ENCODE peak calls at places on chromosomes 2 and 18, in seven cellular contexts. N is IMR-90, E is PC-9, S is DND-41, C is keratinocyte, O is MM.1S, V is HCT116. X is an unnamed sample.

GRCh38 chr2:108630567-108631405 is 88.5 kb upstream of the RANBP2 start:
- DNase-seq in N (peak; percentile 51), E (no peak), S (no peak), C (no peak), O (no peak), V (no peak), X (no peak)

GRCh38 chr2:133490412-133490958 is 77.8 kb downstream of the NCKAP5 start:
- DNase-seq in N (no peak), E (no peak), S (no peak), C (no peak), O (no peak), V (no peak), X (no peak)

GRCh38 chr2:236768393-236769140 is 198.9 kb downstream of the ACKR3 start:
- DNase-seq in N (peak; percentile 14), E (no peak), S (no peak), C (no peak), O (no peak), V (no peak), X (no peak)

GRCh38 chr18:21291106-21291505 is 49.1 kb downstream of the GREB1L start:
- DNase-seq in N (no peak), E (no peak), S (no peak), C (no peak), O (no peak), V (no peak), X (no peak)

GRCh38 chr2:232525796-232526195 is at the start of gene CHRND:
- DNase-seq in N (no peak), E (no peak), S (no peak), C (no peak), O (no peak), V (no peak), X (no peak)

GRCh38 chr18:59228361-59228760 is 8.4 kb downstream of the GRP start:
- DNase-seq in N (no peak), E (no peak), S (no peak), C (no peak), O (no peak), V (no peak), X (no peak)

GRCh38 chr18:41809652-41810051 is 145.4 kb upstream of the PIK3C3 start:
- DNase-seq in N (no peak), E (peak; percentile 37), S (no peak), C (no peak), O (no peak), V (no peak), X (no peak)

GRCh38 chr2:65256088-65256487 is 28.5 kb downstream of the ACTR2 start:
- DNase-seq in N (no peak), E (no peak), S (no peak), C (no peak), O (no peak), V (no peak), X (no peak)

GRCh38 chr2:35821675-35822074 is 533.9 kb upstream of the CRIM1 start:
- DNase-seq in N (no peak), E (no peak), S (no peak), C (no peak), O (no peak), V (no peak), X (no peak)

GRCh38 chr2:158556124-158556523 is 99.4 kb downstream of the PKP4 start:
- DNase-seq in N (no peak), E (no peak), S (no peak), C (no peak), O (no peak), V (no peak), X (no peak)

GRCh38 chr18:76538846-76539245 is 43.8 kb upstream of the ZNF516 start:
- DNase-seq in N (no peak), E (no peak), S (no peak), C (no peak), O (no peak), V (no peak), X (no peak)

GRCh38 chr18:416928-417327 is 83.6 kb downstream of the COLEC12 start:
- DNase-seq in N (no peak), E (no peak), S (no peak), C (no peak), O (no peak), V (no peak), X (no peak)

GRCh38 chr2:109611467-109612095 is 2.2 kb downstream of the SEPTIN10 start:
- DNase-seq in N (peak; percentile 96), E (peak; percentile 35), S (no peak), C (no peak), O (peak; percentile 66), V (no peak), X (peak; percentile 69)

GRCh38 chr18:12751503-12751884 is 48.7 kb downstream of the PSMG2 start:
- DNase-seq in N (no peak), E (no peak), S (no peak), C (no peak), O (no peak), V (no peak), X (no peak)

GRCh38 chr18:55121397-55122170 is 162.3 kb upstream of the CCDC68 start:
- DNase-seq in N (no peak), E (no peak), S (no peak), C (no peak), O (peak; percentile 8), V (no peak), X (no peak)

GRCh38 chr18:76495435-76496199 is 575 bp upstream of the ZNF516 start:
- DNase-seq in N (peak; percentile 65), E (no peak), S (no peak), C (no peak), O (peak; percentile 27), V (no peak), X (peak; percentile 86)

GRCh38 chr2:192026064-192026715 is 168.5 kb downstream of the TMEFF2 start:
- DNase-seq in N (peak; percentile 73), E (no peak), S (no peak), C (no peak), O (no peak), V (no peak), X (no peak)

GRCh38 chr2:36677386-36677785 is 19.1 kb upstream of the VIT start:
- DNase-seq in N (no peak), E (no peak), S (no peak), C (no peak), O (peak; percentile 60), V (no peak), X (no peak)

GRCh38 chr18:24421831-24422230 is 4.6 kb upstream of the IMPACT start:
- DNase-seq in N (no peak), E (no peak), S (no peak), C (no peak), O (no peak), V (no peak), X (no peak)

DNA sequence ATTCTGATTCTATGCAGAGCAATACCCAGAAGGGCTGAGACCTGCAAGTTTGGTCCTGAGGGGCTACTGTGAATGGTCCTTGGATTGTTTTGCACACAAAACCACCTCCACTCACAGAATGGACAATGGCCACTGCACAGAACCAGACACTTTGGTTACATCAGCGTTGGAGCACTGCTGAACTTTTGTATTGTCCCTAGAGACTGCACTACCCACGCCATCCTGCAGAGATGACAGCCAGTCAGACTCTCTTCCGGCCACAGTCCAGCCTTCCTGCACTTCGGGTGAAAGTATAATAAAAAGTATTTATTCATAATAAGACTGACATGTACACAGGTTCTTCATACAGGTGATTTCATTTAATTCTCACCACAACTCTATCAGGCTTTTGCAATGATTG is 35.7 kb downstream of the CELF4 start:
- DNase-seq in N (no peak), E (no peak), S (no peak), C (no peak), O (no peak), V (no peak), X (no peak)
- H2AFZ ChIP-seq in N (no peak overlapping the region), E (no peak overlapping the region), S (no peak overlapping the region), C (no peak overlapping the region), O (no peak overlapping the region), V (no peak overlapping the region), X (no peak overlapping the region)

DNA sequence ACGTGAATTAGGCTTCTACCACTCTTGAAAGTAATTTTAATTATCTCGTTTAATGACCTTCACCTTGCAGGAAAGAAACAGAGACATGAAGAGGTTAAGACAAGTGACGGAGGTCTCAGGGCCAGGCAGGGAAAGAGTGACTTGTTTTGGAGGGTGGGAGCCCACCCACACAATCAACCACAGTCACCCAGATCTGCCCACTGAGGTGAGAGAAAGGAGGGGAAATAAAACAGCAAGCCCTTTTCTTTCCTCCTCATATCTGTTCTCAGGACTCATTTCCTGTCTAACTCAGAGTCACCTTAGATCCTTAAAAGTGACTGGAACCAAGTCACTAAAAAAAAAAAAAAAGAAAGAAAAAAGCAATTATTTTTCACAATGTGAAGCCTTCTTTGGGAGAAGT is 26.8 kb downstream of the ATP8B1 start:
- DNase-seq in N (no peak), E (no peak), S (peak; percentile 37), C (no peak), O (no peak), V (no peak), X (no peak)
- H3K27ac ChIP-seq in N (no peak overlapping the region), E (peak overlapping the region; percentile 97), S (no peak overlapping the region), C (peak overlapping the region; percentile 87), O (no peak overlapping the region), V (peak overlapping the region; percentile 70), X (no peak overlapping the region)

GRCh38 chr2:45841752-45842407 is 190.4 kb downstream of the PRKCE start:
- DNase-seq in N (no peak), E (no peak), S (peak; percentile 15), C (no peak), O (no peak), V (no peak), X (peak; percentile 78)

GRCh38 chr2:45837812-45838341 is 186.4 kb downstream of the PRKCE start:
- DNase-seq in N (no peak), E (no peak), S (no peak), C (no peak), O (no peak), V (no peak), X (no peak)

GRCh38 chr2:45836740-45837139 is 185.3 kb downstream of the PRKCE start:
- DNase-seq in N (no peak), E (no peak), S (no peak), C (no peak), O (peak; percentile 42), V (no peak), X (peak; percentile 92)

GRCh38 chr2:45840481-45840880 is 189.0 kb downstream of the PRKCE start:
- DNase-seq in N (no peak), E (no peak), S (no peak), C (no peak), O (no peak), V (no peak), X (peak; percentile 76)

GRCh38 chr2:45839388-45840251 is 188.1 kb downstream of the PRKCE start:
- DNase-seq in N (peak; percentile 18), E (no peak), S (no peak), C (no peak), O (no peak), V (no peak), X (peak; percentile 80)
- H2AFZ ChIP-seq in N (peak overlapping the region; percentile 34), E (no peak overlapping the region), S (no peak overlapping the region), C (no peak overlapping the region), O (no peak overlapping the region), V (no peak overlapping the region), X (no peak overlapping the region)

GRCh38 chr2:6924101-6924917 is 7.1 kb downstream of the RNF144A start:
- DNase-seq in N (no peak), E (no peak), S (no peak), C (no peak), O (no peak), V (no peak), X (no peak)

GRCh38 chr2:6923319-6923718 is 6.1 kb downstream of the RNF144A start:
- DNase-seq in N (no peak), E (no peak), S (no peak), C (no peak), O (no peak), V (no peak), X (no peak)

GRCh38 chr2:6921321-6921922 is 4.2 kb downstream of the RNF144A start:
- DNase-seq in N (no peak), E (no peak), S (no peak), C (no peak), O (no peak), V (no peak), X (no peak)

GRCh38 chr2:6919912-6920905 is 3.0 kb downstream of the RNF144A start:
- DNase-seq in N (no peak), E (no peak), S (no peak), C (no peak), O (no peak), V (no peak), X (no peak)

GRCh38 chr2:6922201-6922656 is 5.0 kb downstream of the RNF144A start:
- DNase-seq in N (no peak), E (peak; percentile 70), S (no peak), C (no peak), O (no peak), V (no peak), X (no peak)
- H3K27ac ChIP-seq in N (no peak overlapping the region), E (no peak overlapping the region), S (peak overlapping the region; percentile 36), C (no peak overlapping the region), O (no peak overlapping the region), V (no peak overlapping the region), X (no peak overlapping the region)